ENCODE peak calls at places on chromosomes 5 and 9, in five cellular contexts. N, J, U, M and Y are unnamed samples.

GRCh38 chr9:127104465-127105311 is 17.7 kb downstream of the ANGPTL2 start:
- DNase-seq in N (peak), J (no peak), U (no peak), M (peak), Y (no peak)

GRCh38 chr9:137973829-137974416 is 96.3 kb downstream of the CACNA1B start:
- DNase-seq in N (no peak), J (peak), U (no peak), M (no peak), Y (no peak)

GRCh38 chr5:175576096-175576495 is 81.8 kb upstream of the HRH2 start:
- DNase-seq in N (no peak), J (no peak), U (no peak), M (no peak), Y (no peak)

GRCh38 chr9:3868466-3868865 is 342.7 kb upstream of the RFX3 start:
- DNase-seq in N (no peak), J (no peak), U (no peak), M (no peak), Y (no peak)

GRCh38 chr5:94577466-94578245 is 40.7 kb downstream of the KIAA0825 start:
- DNase-seq in N (no peak), J (no peak), U (no peak), M (no peak), Y (no peak)

GRCh38 chr5:18744990-18745590 is 1110.8 kb downstream of the TAF11L14 start:
- DNase-seq in N (no peak), J (no peak), U (no peak), M (no peak), Y (no peak)

GRCh38 chr9:137064027-137064879 is 6.1 kb downstream of the SAPCD2 start:
- DNase-seq in N (no peak), J (peak), U (no peak), M (no peak), Y (peak)

GRCh38 chr9:136117291-136118060 is 1.2 kb downstream of the TMEM250 start:
- DNase-seq in N (no peak), J (no peak), U (no peak), M (no peak), Y (peak)

GRCh38 chr5:134873494-134873893 is 677 bp upstream of the TXNDC15 start:
- DNase-seq in N (no peak), J (no peak), U (no peak), M (peak), Y (peak)

GRCh38 chr9:79664375-79664825 is 92.6 kb downstream of the TLE4 start:
- DNase-seq in N (peak), J (no peak), U (no peak), M (no peak), Y (no peak)

GRCh38 chr9:98142182-98142924 is 23.3 kb upstream of the TRIM14 start:
- DNase-seq in N (no peak), J (no peak), U (no peak), M (peak), Y (no peak)

GRCh38 chr5:65481635-65482271 is at the start of gene ADAMTS6:
- DNase-seq in N (peak), J (peak), U (peak), M (peak), Y (peak)

DNA sequence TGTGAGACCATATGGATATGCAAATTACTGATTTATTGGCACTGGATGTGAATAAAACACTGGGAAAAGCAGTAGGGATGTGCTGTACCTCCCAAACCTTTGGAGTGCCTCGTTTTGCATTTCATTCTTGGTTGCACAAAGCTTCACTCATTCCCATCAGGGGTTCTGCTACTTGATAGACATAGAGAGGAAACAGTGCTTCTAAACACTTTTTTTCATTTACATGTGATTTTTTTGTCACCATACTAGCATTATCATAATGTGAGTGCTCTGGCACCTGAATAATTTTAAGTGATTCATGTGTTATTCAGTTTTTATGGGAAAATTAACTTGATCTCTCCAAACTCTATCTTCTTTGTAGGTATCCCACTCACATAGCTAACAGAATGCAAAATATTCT is 491.5 kb upstream of the COX7C start:
- DNase-seq in N (no peak), J (no peak), U (no peak), M (no peak), Y (no peak)
- H2AK5ac ChIP-seq in N (no peak), J (no peak), U (no peak), M (no peak), Y (no peak)

GRCh38 chr5:39091940-39092580 is 17.9 kb upstream of the RICTOR start:
- DNase-seq in N (no peak), J (no peak), U (no peak), M (no peak), Y (no peak)
- H2AK5ac ChIP-seq in N (peak), J (no peak), U (no peak), M (no peak), Y (no peak)

GRCh38 chr5:59519338-59519737 is 374.2 kb downstream of the PDE4D start:
- DNase-seq in N (no peak), J (no peak), U (no peak), M (no peak), Y (no peak)
- H2AK5ac ChIP-seq in N (peak), J (no peak), U (no peak), M (peak), Y (no peak)

GRCh38 chr5:176743136-176743827 is 67.1 kb upstream of the UNC5A start:
- DNase-seq in N (no peak), J (peak), U (no peak), M (no peak), Y (peak)

GRCh38 chr5:176741566-176742211 is 68.7 kb upstream of the UNC5A start:
- DNase-seq in N (no peak), J (peak), U (no peak), M (no peak), Y (peak)

GRCh38 chr5:176740702-176741565 is 69.4 kb upstream of the UNC5A start:
- DNase-seq in N (no peak), J (peak), U (no peak), M (no peak), Y (peak)

GRCh38 chr5:176743828-176744583 is 66.4 kb upstream of the UNC5A start:
- DNase-seq in N (no peak), J (peak), U (no peak), M (no peak), Y (peak)

DNA sequence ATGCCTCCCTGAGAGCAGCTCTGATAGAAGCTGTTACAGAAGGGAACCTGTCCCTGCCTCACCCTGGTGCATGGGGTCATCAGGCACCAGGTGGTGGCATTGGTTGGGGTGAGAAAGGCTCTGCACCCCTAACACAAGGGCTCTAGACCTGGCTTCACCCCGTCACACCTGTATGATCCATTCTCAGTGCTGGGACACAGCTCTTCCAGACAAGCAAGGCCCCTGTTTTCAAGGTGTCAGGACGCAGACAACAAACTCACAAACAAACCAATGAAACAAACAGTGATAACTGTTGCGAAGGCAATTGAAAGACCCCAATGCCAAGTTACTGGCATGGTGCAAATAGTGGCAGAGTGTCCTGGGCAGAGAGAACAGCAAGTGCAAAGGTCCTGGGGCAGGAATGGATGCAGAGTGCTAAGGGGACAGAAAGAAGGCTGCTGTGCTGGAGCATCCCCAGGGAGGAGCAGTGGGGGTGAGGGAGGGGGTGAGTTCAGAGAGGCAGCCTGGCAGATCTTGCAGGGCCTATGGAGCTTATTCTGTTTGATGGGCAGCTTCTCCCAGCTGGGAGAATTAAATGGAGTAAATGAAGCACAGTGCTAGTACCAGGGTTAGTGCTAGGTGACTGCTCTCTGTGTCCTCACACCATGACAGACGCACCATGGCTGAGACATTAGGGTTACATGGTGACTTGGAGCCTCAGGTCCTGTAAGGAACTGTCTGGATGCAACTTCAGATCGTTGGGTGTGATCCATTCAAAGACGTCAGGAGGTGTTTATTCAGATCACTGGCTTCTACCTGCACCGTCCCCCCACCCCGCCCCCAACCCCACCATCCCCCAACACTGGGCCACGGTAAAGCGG is 67.9 kb upstream of the UNC5A start:
- DNase-seq in N (no peak), J (no peak), U (no peak), M (no peak), Y (peak)
- H2AK5ac ChIP-seq in N (no peak), J (peak), U (no peak), M (no peak), Y (no peak)

GRCh38 chr5:107502711-107503110 is 168.0 kb downstream of the EFNA5 start:
- DNase-seq in N (no peak), J (no peak), U (no peak), M (peak), Y (no peak)
- H2AK5ac ChIP-seq in N (peak), J (no peak), U (no peak), M (no peak), Y (no peak)

DNA sequence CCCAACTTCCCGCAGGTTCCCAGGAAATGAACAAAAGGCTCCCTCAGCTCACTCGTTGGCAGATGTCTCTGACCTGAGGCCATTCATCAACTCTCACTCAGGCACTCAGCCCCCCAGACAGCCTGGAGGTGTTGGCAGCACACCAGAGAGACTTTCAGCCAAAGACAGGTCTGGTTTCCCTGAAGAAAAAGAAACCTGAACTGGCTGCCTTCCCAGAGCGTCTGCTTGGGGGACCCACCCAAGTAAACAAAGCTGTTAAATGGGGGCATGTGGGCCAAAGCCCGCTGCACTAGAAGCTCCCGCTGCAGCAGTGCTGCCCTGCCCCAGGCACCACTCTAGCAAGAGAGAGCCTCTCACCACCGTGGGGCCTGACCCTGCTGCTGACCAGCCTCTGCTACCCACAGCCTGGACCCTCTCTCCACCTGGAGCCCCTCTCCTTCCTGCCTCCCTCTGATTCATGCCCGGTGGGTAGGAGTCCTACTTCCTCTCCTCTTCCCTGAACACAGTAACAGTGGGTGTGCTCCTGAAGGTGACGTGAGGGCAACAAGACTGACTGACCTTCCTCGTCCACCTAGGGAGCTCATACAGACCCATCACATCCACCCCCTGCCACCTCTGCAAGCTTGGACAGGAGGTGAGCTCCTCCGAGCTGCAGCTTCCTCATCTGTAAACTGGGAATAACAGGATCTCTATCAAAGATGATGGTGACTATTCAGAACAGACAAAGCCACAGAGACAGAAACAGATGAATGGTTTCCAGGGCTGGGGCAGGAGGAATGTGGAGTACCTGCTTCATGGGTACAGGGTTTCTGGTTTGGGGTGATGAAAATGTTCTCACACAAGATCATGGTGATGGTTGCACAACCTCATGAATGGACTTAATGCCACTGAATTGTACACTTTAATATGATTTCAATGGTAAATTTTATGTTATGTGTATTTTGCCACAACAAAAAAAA is 31.0 kb upstream of the GABRP start:
- DNase-seq in N (no peak), J (no peak), U (no peak), M (no peak), Y (peak)
- H2AK5ac ChIP-seq in N (no peak), J (no peak), U (peak), M (no peak), Y (no peak)

DNA sequence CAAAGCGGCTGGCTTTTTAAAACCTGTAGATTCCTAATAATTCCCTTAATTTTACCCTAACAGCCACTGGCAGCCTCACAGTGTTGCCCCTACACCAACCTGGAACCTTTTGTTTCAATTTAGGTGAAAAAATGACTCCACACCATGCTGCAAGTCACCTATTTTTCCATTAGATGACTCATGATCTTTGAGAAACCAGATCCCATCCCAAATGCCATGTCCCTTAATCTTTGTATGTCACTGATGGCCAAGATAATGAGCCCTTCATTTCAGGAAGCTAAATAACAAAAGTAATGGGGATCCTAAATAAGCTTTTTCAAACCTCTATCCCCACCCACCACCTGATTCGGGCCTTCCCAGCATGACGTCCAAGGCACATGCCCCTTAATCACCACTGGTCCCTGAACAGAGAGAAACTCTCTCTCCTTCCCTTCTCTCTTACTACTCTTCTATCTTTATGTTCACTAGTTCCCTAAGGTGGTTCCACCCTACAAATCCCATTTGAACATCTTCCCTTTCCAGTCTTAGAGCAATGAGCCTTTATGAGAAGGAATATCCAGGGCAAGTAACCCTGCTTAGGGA is 33.6 kb downstream of the ZNF608 start:
- DNase-seq in N (no peak), J (no peak), U (no peak), M (peak), Y (no peak)
- H2AK5ac ChIP-seq in N (no peak), J (no peak), U (no peak), M (no peak), Y (no peak)